ENCODE peak calls at places on chromosomes 1 and 21, in seven cellular contexts. One of them, this sample, is unnamed.

GRCh38 chr1:15046487-15047165 is 106.9 kb upstream of the TMEM51 start:
- DNase-seq in mammary epithelial cell: peak
- DNase-seq in dorsolateral prefrontal cortex: peak
- DNase-seq in epithelial cell of prostate: peak
- DNase-seq in brain microvascular endothelial cell: peak
- DNase-seq in sigmoid colon: peak
- DNase-seq in substantia nigra: peak
- DNase-seq in this sample: no peak

GRCh38 chr21:25188639-25189038 is 418.6 kb downstream of the MRPL39 start:
- DNase-seq in sigmoid colon: no peak
- DNase-seq in dorsolateral prefrontal cortex: no peak
- DNase-seq in substantia nigra: no peak
- DNase-seq in mammary epithelial cell: no peak
- DNase-seq in epithelial cell of prostate: no peak
- DNase-seq in brain microvascular endothelial cell: no peak
- DNase-seq in this sample: no peak

GRCh38 chr1:200900877-200901276 is 6.2 kb downstream of the INAVA start:
- DNase-seq in brain microvascular endothelial cell: no peak
- DNase-seq in mammary epithelial cell: no peak
- DNase-seq in substantia nigra: no peak
- DNase-seq in dorsolateral prefrontal cortex: no peak
- DNase-seq in epithelial cell of prostate: no peak
- DNase-seq in sigmoid colon: peak
- DNase-seq in this sample: no peak

GRCh38 chr1:55650449-55650848 is 435.3 kb upstream of the USP24 start:
- DNase-seq in epithelial cell of prostate: no peak
- DNase-seq in dorsolateral prefrontal cortex: no peak
- DNase-seq in brain microvascular endothelial cell: no peak
- DNase-seq in sigmoid colon: no peak
- DNase-seq in substantia nigra: no peak
- DNase-seq in mammary epithelial cell: no peak
- DNase-seq in this sample: no peak

GRCh38 chr1:43980255-43981134 is 1.5 kb downstream of the B4GALT2 start:
- DNase-seq in substantia nigra: no peak
- DNase-seq in mammary epithelial cell: peak
- DNase-seq in epithelial cell of prostate: peak
- DNase-seq in brain microvascular endothelial cell: no peak
- DNase-seq in sigmoid colon: no peak
- DNase-seq in dorsolateral prefrontal cortex: no peak
- DNase-seq in this sample: no peak

GRCh38 chr21:26965567-26966359 is 1.1 kb downstream of the ADAMTS5 start:
- DNase-seq in epithelial cell of prostate: no peak
- DNase-seq in brain microvascular endothelial cell: peak
- DNase-seq in dorsolateral prefrontal cortex: no peak
- DNase-seq in mammary epithelial cell: peak
- DNase-seq in substantia nigra: no peak
- DNase-seq in sigmoid colon: peak
- DNase-seq in this sample: no peak

GRCh38 chr1:240094043-240094722 is 2.5 kb downstream of the FMN2 start:
- DNase-seq in epithelial cell of prostate: no peak
- DNase-seq in mammary epithelial cell: no peak
- DNase-seq in substantia nigra: no peak
- DNase-seq in brain microvascular endothelial cell: no peak
- DNase-seq in sigmoid colon: no peak
- DNase-seq in dorsolateral prefrontal cortex: no peak
- DNase-seq in this sample: no peak

GRCh38 chr21:42524341-42525227 is 10.9 kb downstream of the SLC37A1 start:
- DNase-seq in dorsolateral prefrontal cortex: no peak
- DNase-seq in epithelial cell of prostate: no peak
- DNase-seq in mammary epithelial cell: no peak
- DNase-seq in substantia nigra: no peak
- DNase-seq in sigmoid colon: peak
- DNase-seq in brain microvascular endothelial cell: peak
- DNase-seq in this sample: no peak

GRCh38 chr1:5551274-5551966 is 440.8 kb downstream of the NPHP4 start:
- DNase-seq in sigmoid colon: no peak
- DNase-seq in epithelial cell of prostate: no peak
- DNase-seq in dorsolateral prefrontal cortex: no peak
- DNase-seq in substantia nigra: no peak
- DNase-seq in brain microvascular endothelial cell: no peak
- DNase-seq in mammary epithelial cell: peak
- DNase-seq in this sample: no peak

GRCh38 chr1:43835141-43836021 is 98.2 kb upstream of the ARTN start:
- DNase-seq in epithelial cell of prostate: no peak
- DNase-seq in substantia nigra: no peak
- DNase-seq in dorsolateral prefrontal cortex: no peak
- DNase-seq in sigmoid colon: no peak
- DNase-seq in mammary epithelial cell: peak
- DNase-seq in brain microvascular endothelial cell: peak
- DNase-seq in this sample: no peak

GRCh38 chr1:246836169-246836568 is 95.6 kb downstream of the AHCTF1 start:
- DNase-seq in sigmoid colon: no peak
- DNase-seq in dorsolateral prefrontal cortex: no peak
- DNase-seq in substantia nigra: no peak
- DNase-seq in mammary epithelial cell: peak
- DNase-seq in epithelial cell of prostate: no peak
- DNase-seq in brain microvascular endothelial cell: peak
- DNase-seq in this sample: no peak

GRCh38 chr1:67948155-67949075 is 102.0 kb downstream of the DIRAS3 start:
- DNase-seq in dorsolateral prefrontal cortex: no peak
- DNase-seq in substantia nigra: no peak
- DNase-seq in epithelial cell of prostate: no peak
- DNase-seq in sigmoid colon: no peak
- DNase-seq in brain microvascular endothelial cell: peak
- DNase-seq in mammary epithelial cell: peak
- DNase-seq in this sample: no peak

GRCh38 chr1:234864116-234864515 is 254.1 kb upstream of the IRF2BP2 start:
- DNase-seq in sigmoid colon: no peak
- DNase-seq in epithelial cell of prostate: no peak
- DNase-seq in substantia nigra: no peak
- DNase-seq in dorsolateral prefrontal cortex: no peak
- DNase-seq in brain microvascular endothelial cell: no peak
- DNase-seq in mammary epithelial cell: no peak
- DNase-seq in this sample: no peak

GRCh38 chr1:4674676-4675075 is 20.3 kb downstream of the AJAP1 start:
- DNase-seq in mammary epithelial cell: no peak
- DNase-seq in dorsolateral prefrontal cortex: no peak
- DNase-seq in brain microvascular endothelial cell: no peak
- DNase-seq in sigmoid colon: no peak
- DNase-seq in epithelial cell of prostate: no peak
- DNase-seq in substantia nigra: no peak
- DNase-seq in this sample: no peak

GRCh38 chr1:183915634-183916510 is 111.0 kb downstream of the RGL1 start:
- DNase-seq in dorsolateral prefrontal cortex: no peak
- DNase-seq in brain microvascular endothelial cell: peak
- DNase-seq in mammary epithelial cell: peak
- DNase-seq in substantia nigra: peak
- DNase-seq in epithelial cell of prostate: peak
- DNase-seq in sigmoid colon: peak
- DNase-seq in this sample: peak

GRCh38 chr1:8201331-8201861 is 116.5 kb upstream of the SLC45A1 start:
- DNase-seq in mammary epithelial cell: no peak
- DNase-seq in sigmoid colon: no peak
- DNase-seq in substantia nigra: no peak
- DNase-seq in brain microvascular endothelial cell: no peak
- DNase-seq in dorsolateral prefrontal cortex: no peak
- DNase-seq in epithelial cell of prostate: no peak
- DNase-seq in this sample: no peak

GRCh38 chr1:8203551-8203950 is 114.4 kb upstream of the SLC45A1 start:
- DNase-seq in mammary epithelial cell: no peak
- DNase-seq in sigmoid colon: no peak
- DNase-seq in epithelial cell of prostate: no peak
- DNase-seq in dorsolateral prefrontal cortex: no peak
- DNase-seq in substantia nigra: no peak
- DNase-seq in brain microvascular endothelial cell: no peak
- DNase-seq in this sample: no peak

GRCh38 chr1:8202182-8202905 is 115.6 kb upstream of the SLC45A1 start:
- DNase-seq in substantia nigra: no peak
- DNase-seq in epithelial cell of prostate: peak
- DNase-seq in brain microvascular endothelial cell: peak
- DNase-seq in mammary epithelial cell: peak
- DNase-seq in dorsolateral prefrontal cortex: no peak
- DNase-seq in sigmoid colon: peak
- DNase-seq in this sample: no peak

GRCh38 chr1:8204823-8205222 is 113.1 kb upstream of the SLC45A1 start:
- DNase-seq in dorsolateral prefrontal cortex: no peak
- DNase-seq in epithelial cell of prostate: no peak
- DNase-seq in sigmoid colon: no peak
- DNase-seq in brain microvascular endothelial cell: no peak
- DNase-seq in substantia nigra: no peak
- DNase-seq in mammary epithelial cell: no peak
- DNase-seq in this sample: no peak

GRCh38 chr1:8203056-8203455 is 114.9 kb upstream of the SLC45A1 start:
- DNase-seq in epithelial cell of prostate: no peak
- DNase-seq in mammary epithelial cell: no peak
- DNase-seq in dorsolateral prefrontal cortex: no peak
- DNase-seq in substantia nigra: no peak
- DNase-seq in sigmoid colon: no peak
- DNase-seq in brain microvascular endothelial cell: no peak
- DNase-seq in this sample: no peak
- H3K27ac ChIP-seq in epithelial cell of prostate: peak
- H3K27ac ChIP-seq in mammary epithelial cell: peak
- H3K27ac ChIP-seq in dorsolateral prefrontal cortex: peak
- H3K27ac ChIP-seq in substantia nigra: no peak
- H3K27ac ChIP-seq in sigmoid colon: peak
- H3K27ac ChIP-seq in brain microvascular endothelial cell: peak
- H3K27ac ChIP-seq in this sample: no peak

GRCh38 chr1:21775985-21776562 is 6.9 kb downstream of the USP48 start:
- DNase-seq in substantia nigra: no peak
- DNase-seq in mammary epithelial cell: no peak
- DNase-seq in dorsolateral prefrontal cortex: no peak
- DNase-seq in brain microvascular endothelial cell: no peak
- DNase-seq in epithelial cell of prostate: no peak
- DNase-seq in sigmoid colon: no peak
- DNase-seq in this sample: no peak

GRCh38 chr1:21774835-21775541 is 8.0 kb downstream of the USP48 start:
- DNase-seq in substantia nigra: no peak
- DNase-seq in epithelial cell of prostate: no peak
- DNase-seq in dorsolateral prefrontal cortex: no peak
- DNase-seq in mammary epithelial cell: no peak
- DNase-seq in brain microvascular endothelial cell: no peak
- DNase-seq in sigmoid colon: peak
- DNase-seq in this sample: no peak

GRCh38 chr1:21773585-21773984 is 9.4 kb downstream of the USP48 start:
- DNase-seq in sigmoid colon: peak
- DNase-seq in mammary epithelial cell: no peak
- DNase-seq in epithelial cell of prostate: no peak
- DNase-seq in substantia nigra: no peak
- DNase-seq in brain microvascular endothelial cell: no peak
- DNase-seq in dorsolateral prefrontal cortex: no peak
- DNase-seq in this sample: no peak

GRCh38 chr1:21778405-21778727 is 4.6 kb downstream of the USP48 start:
- DNase-seq in sigmoid colon: no peak
- DNase-seq in substantia nigra: no peak
- DNase-seq in brain microvascular endothelial cell: no peak
- DNase-seq in mammary epithelial cell: no peak
- DNase-seq in dorsolateral prefrontal cortex: no peak
- DNase-seq in epithelial cell of prostate: no peak
- DNase-seq in this sample: no peak

GRCh38 chr1:21775542-21775899 is 7.4 kb downstream of the USP48 start:
- DNase-seq in epithelial cell of prostate: no peak
- DNase-seq in mammary epithelial cell: no peak
- DNase-seq in brain microvascular endothelial cell: no peak
- DNase-seq in sigmoid colon: peak
- DNase-seq in dorsolateral prefrontal cortex: no peak
- DNase-seq in substantia nigra: no peak
- DNase-seq in this sample: no peak
- H3K27ac ChIP-seq in epithelial cell of prostate: peak
- H3K27ac ChIP-seq in mammary epithelial cell: no peak
- H3K27ac ChIP-seq in brain microvascular endothelial cell: no peak
- H3K27ac ChIP-seq in sigmoid colon: no peak
- H3K27ac ChIP-seq in dorsolateral prefrontal cortex: peak
- H3K27ac ChIP-seq in substantia nigra: peak
- H3K27ac ChIP-seq in this sample: no peak

DNA sequence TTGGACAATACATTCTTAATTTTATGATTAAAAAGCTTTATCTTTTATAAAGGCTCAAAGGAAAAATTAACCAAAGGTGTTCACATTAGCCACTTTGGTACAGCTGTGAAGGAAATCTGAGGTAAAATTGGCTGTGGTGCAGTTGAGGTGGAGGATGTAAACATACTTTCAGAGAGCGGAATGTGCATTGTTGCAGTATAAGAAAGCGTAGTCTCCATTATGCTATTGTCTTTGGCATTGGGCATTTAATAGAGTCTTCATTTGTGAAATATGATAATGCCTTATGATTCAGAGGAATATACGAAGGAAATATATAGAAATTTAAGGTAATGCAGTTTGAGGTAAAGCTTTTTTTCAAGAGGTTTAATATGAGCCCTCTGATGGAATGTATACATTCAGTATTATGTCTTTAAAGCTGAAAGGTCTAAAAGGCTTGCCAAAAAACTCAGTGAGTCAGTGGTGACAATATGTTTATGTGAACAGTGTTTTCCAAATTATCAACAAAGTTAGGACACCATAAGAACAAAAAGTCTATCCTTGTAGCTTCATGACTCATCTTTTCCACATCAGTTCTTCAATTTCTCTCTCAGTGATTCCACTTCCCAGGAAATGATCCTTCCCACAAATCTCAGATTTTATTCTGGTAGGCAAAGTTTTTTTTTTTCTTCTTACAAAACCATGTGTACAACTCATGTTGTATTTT is 26.9 kb upstream of the DDR2 start:
- DNase-seq in mammary epithelial cell: peak
- DNase-seq in dorsolateral prefrontal cortex: no peak
- DNase-seq in sigmoid colon: no peak
- DNase-seq in epithelial cell of prostate: peak
- DNase-seq in brain microvascular endothelial cell: peak
- DNase-seq in substantia nigra: no peak
- DNase-seq in this sample: no peak
- H3K27ac ChIP-seq in mammary epithelial cell: peak
- H3K27ac ChIP-seq in dorsolateral prefrontal cortex: no peak
- H3K27ac ChIP-seq in sigmoid colon: no peak
- H3K27ac ChIP-seq in epithelial cell of prostate: peak
- H3K27ac ChIP-seq in brain microvascular endothelial cell: peak
- H3K27ac ChIP-seq in substantia nigra: no peak
- H3K27ac ChIP-seq in this sample: no peak

GRCh38 chr1:209354111-209354839 is 229.2 kb upstream of the CAMK1G start:
- DNase-seq in epithelial cell of prostate: peak
- DNase-seq in brain microvascular endothelial cell: peak
- DNase-seq in sigmoid colon: peak
- DNase-seq in dorsolateral prefrontal cortex: peak
- DNase-seq in mammary epithelial cell: peak
- DNase-seq in substantia nigra: peak
- DNase-seq in this sample: no peak

GRCh38 chr1:209353097-209353496 is 230.4 kb upstream of the CAMK1G start:
- DNase-seq in sigmoid colon: no peak
- DNase-seq in mammary epithelial cell: no peak
- DNase-seq in brain microvascular endothelial cell: no peak
- DNase-seq in dorsolateral prefrontal cortex: no peak
- DNase-seq in epithelial cell of prostate: no peak
- DNase-seq in substantia nigra: no peak
- DNase-seq in this sample: no peak

GRCh38 chr1:209355415-209355814 is 228.1 kb upstream of the CAMK1G start:
- DNase-seq in brain microvascular endothelial cell: no peak
- DNase-seq in epithelial cell of prostate: no peak
- DNase-seq in substantia nigra: no peak
- DNase-seq in mammary epithelial cell: peak
- DNase-seq in sigmoid colon: no peak
- DNase-seq in dorsolateral prefrontal cortex: no peak
- DNase-seq in this sample: no peak

GRCh38 chr1:209354840-209355165 is 228.7 kb upstream of the CAMK1G start:
- DNase-seq in epithelial cell of prostate: no peak
- DNase-seq in substantia nigra: no peak
- DNase-seq in dorsolateral prefrontal cortex: no peak
- DNase-seq in sigmoid colon: no peak
- DNase-seq in brain microvascular endothelial cell: no peak
- DNase-seq in mammary epithelial cell: no peak
- DNase-seq in this sample: no peak

GRCh38 chr1:209356909-209357498 is 226.5 kb upstream of the CAMK1G start:
- DNase-seq in mammary epithelial cell: no peak
- DNase-seq in epithelial cell of prostate: no peak
- DNase-seq in sigmoid colon: no peak
- DNase-seq in substantia nigra: no peak
- DNase-seq in dorsolateral prefrontal cortex: no peak
- DNase-seq in brain microvascular endothelial cell: no peak
- DNase-seq in this sample: no peak
- H3K27ac ChIP-seq in mammary epithelial cell: no peak
- H3K27ac ChIP-seq in epithelial cell of prostate: peak
- H3K27ac ChIP-seq in sigmoid colon: no peak
- H3K27ac ChIP-seq in substantia nigra: no peak
- H3K27ac ChIP-seq in dorsolateral prefrontal cortex: no peak
- H3K27ac ChIP-seq in brain microvascular endothelial cell: no peak
- H3K27ac ChIP-seq in this sample: no peak